ENCODE peak calls at places on chromosomes 11 and 22, in five cellular contexts. X, W, Q, L and O are unnamed samples.

GRCh38 chr11:19525714-19526113 is 186.9 kb upstream of the NAV2 start:
- DNase-seq in X (no peak), Q (no peak), L (peak), W (no peak), O (no peak)

GRCh38 chr11:18775492-18776292 is 15.9 kb downstream of the PTPN5 start:
- DNase-seq in W (no peak), X (no peak), L (peak), Q (peak), O (no peak)

GRCh38 chr11:30821438-30821965 is 235.3 kb upstream of the MPPED2 start:
- DNase-seq in L (no peak), X (no peak), W (no peak), Q (no peak), O (no peak)

GRCh38 chr11:89021339-89021738 is 44.4 kb downstream of the GRM5 start:
- DNase-seq in Q (no peak), L (no peak), W (no peak), X (no peak), O (no peak)

GRCh38 chr11:5992604-5993251 is 5.9 kb upstream of the OR52L1 start:
- DNase-seq in X (no peak), Q (no peak), L (no peak), W (no peak), O (no peak)

GRCh38 chr11:112613051-112613972 is 347.9 kb upstream of the NCAM1 start:
- DNase-seq in W (peak), X (no peak), L (peak), Q (no peak), O (peak)

GRCh38 chr11:17277024-17277584 is 565 bp downstream of the NUCB2 start:
- DNase-seq in Q (no peak), W (no peak), X (no peak), L (no peak), O (no peak)

GRCh38 chr22:35995772-35996171 is 32.9 kb downstream of the RBFOX2 start:
- DNase-seq in L (no peak), W (peak), X (peak), Q (peak), O (peak)

GRCh38 chr22:38782402-38783094 is 11.4 kb downstream of the DNAL4 start:
- DNase-seq in L (no peak), Q (no peak), W (no peak), X (no peak), O (no peak)

GRCh38 chr11:122852071-122852831 is 14.0 kb downstream of the CRTAM start:
- DNase-seq in L (no peak), W (no peak), X (no peak), Q (no peak), O (no peak)

GRCh38 chr11:68306636-68307035 is 5.8 kb upstream of the LRP5 start:
- DNase-seq in Q (no peak), L (no peak), W (no peak), X (no peak), O (no peak)

GRCh38 chr11:33869511-33870422 is 22.1 kb downstream of the LMO2 start:
- DNase-seq in L (peak), Q (peak), X (no peak), W (no peak), O (no peak)

GRCh38 chr11:90135016-90135415 is 553 bp downstream of the NAALAD2 start:
- DNase-seq in W (no peak), Q (no peak), L (no peak), X (no peak), O (no peak)

GRCh38 chr11:57513911-57514537 is 1.5 kb downstream of the SLC43A1 start:
- DNase-seq in W (no peak), X (no peak), L (no peak), Q (peak), O (no peak)

GRCh38 chr11:16997624-16998023 is 16.6 kb downstream of the PLEKHA7 start:
- DNase-seq in Q (peak), L (no peak), W (no peak), X (no peak), O (no peak)

GRCh38 chr11:19199037-19199436 is 2.7 kb downstream of the CSRP3 start:
- DNase-seq in X (no peak), L (no peak), Q (no peak), W (no peak), O (no peak)

GRCh38 chr11:44466531-44467179 is 98.8 kb upstream of the CD82 start:
- DNase-seq in Q (no peak), L (no peak), X (no peak), W (no peak), O (no peak)

GRCh38 chr11:84549221-84549620 is 1077.9 kb downstream of the DLG2 start:
- DNase-seq in X (no peak), L (no peak), Q (no peak), W (no peak), O (no peak)

GRCh38 chr11:96341237-96342130 is 1.5 kb downstream of the MAML2 start:
- DNase-seq in L (peak), W (no peak), Q (peak), X (no peak), O (no peak)

GRCh38 chr22:45323695-45324094 is 14.0 kb downstream of the FAM118A start:
- DNase-seq in L (no peak), W (no peak), X (no peak), Q (no peak), O (no peak)

GRCh38 chr22:23804781-23805291 is 18.1 kb downstream of the SMARCB1 start:
- DNase-seq in L (no peak), W (no peak), X (no peak), Q (no peak), O (no peak)

GRCh38 chr11:118265954-118266353 is 1.9 kb upstream of the MPZL2 start:
- DNase-seq in Q (peak), L (peak), W (no peak), X (no peak), O (no peak)

GRCh38 chr11:464316-464715 is 14.2 kb downstream of the PTDSS2 start:
- DNase-seq in W (no peak), Q (no peak), L (no peak), X (no peak), O (no peak)

GRCh38 chr11:102603091-102603490 is 22.0 kb downstream of the MMP20 start:
- DNase-seq in X (peak), W (no peak), L (no peak), Q (no peak), O (peak)

GRCh38 chr22:46057206-46057605 is 80.2 kb upstream of the WNT7B start:
- DNase-seq in Q (peak), X (no peak), W (no peak), L (no peak), O (no peak)

GRCh38 chr22:32534252-32535215 is 59.9 kb downstream of the FBXO7 start:
- DNase-seq in Q (peak), L (no peak), W (no peak), X (no peak), O (no peak)

GRCh38 chr11:75896843-75897419 is 81.9 kb downstream of the UVRAG start:
- DNase-seq in W (peak), X (peak), L (no peak), Q (no peak), O (peak)

GRCh38 chr22:29882716-29883044 is 294 bp upstream of the MTMR3 start:
- DNase-seq in Q (no peak), X (no peak), L (no peak), W (no peak), O (no peak)

GRCh38 chr11:60992842-60993409 is 21.4 kb downstream of the CD6 start:
- DNase-seq in Q (no peak), X (no peak), L (no peak), W (no peak), O (no peak)

GRCh38 chr11:77377734-77378133 is 76.2 kb upstream of the GDPD4 start:
- DNase-seq in L (no peak), Q (no peak), X (no peak), W (no peak), O (no peak)

GRCh38 chr11:63763506-63764200 is 4.9 kb downstream of the ZFTA start:
- DNase-seq in X (no peak), W (no peak), L (no peak), Q (peak), O (no peak)
- H3K4me3 ChIP-seq in X (no peak), W (no peak), L (no peak), Q (peak), O (peak)

GRCh38 chr11:32435511-32435946 is at the start of gene WT1:
- DNase-seq in L (no peak), Q (no peak), W (no peak), X (no peak), O (no peak)

GRCh38 chr11:32434116-32434386 is 1.3 kb downstream of the WT1 start:
- DNase-seq in X (no peak), L (no peak), Q (no peak), W (no peak), O (no peak)

GRCh38 chr11:32434387-32435151 is 770 bp downstream of the WT1 start:
- DNase-seq in Q (no peak), L (no peak), W (no peak), X (no peak), O (no peak)

GRCh38 chr11:32435947-32436750 is 810 bp upstream of the WT1 start:
- DNase-seq in W (no peak), L (no peak), Q (no peak), X (no peak), O (no peak)

GRCh38 chr11:32435152-32435480 is 223 bp downstream of the WT1 start:
- DNase-seq in Q (no peak), X (no peak), W (no peak), L (no peak), O (no peak)
- H3K4me3 ChIP-seq in Q (no peak), X (no peak), W (no peak), L (no peak), O (no peak)

DNA sequence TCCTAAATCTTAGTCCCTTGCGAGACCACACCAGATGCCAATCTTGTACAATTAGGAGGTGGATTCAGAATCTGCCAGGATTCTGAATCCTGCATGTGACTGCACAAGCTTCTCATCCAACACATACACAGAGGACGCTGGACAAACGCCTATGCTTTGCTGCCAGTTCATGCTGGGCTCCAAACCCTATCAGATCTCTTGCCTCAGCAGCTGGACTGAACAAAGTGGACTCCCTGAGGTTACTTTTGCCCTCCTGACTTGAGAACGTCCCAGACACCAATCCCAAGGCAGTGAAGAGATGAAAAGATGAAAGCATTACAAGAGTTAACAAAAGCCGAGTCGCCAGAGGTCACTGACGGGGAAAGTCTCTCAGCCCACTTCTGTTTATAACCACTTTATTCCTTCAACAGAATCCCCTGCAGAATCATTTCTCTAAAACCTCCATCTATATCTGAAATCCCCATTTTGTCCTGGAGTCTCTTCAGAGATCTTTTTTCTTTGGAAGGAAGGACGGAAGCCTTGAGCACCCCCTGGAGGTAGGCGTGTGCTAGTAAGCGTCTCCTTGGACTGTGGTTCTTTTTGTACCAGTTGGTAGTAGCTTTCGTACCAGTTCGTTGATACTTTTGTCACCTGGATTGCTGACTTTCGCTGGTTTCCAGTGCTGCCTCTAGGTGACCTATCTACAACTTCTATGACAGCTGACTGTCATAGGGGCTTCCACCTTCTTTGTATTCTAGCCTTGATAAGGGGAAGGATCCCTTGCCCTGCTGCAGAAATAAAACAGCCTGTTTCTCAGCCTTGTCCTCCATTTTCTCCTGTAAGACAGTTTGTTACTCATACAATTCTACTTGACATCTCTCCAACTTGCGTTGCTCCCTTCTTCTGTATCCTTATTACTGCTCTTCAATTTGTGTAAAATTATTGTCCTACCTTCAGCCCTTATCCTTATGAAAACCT is 26.1 kb upstream of the EED start:
- DNase-seq in W (peak), Q (peak), X (peak), L (peak), O (peak)
- H3K4me3 ChIP-seq in W (no peak), Q (peak), X (peak), L (no peak), O (no peak)

GRCh38 chr11:67269401-67270255 is 3.4 kb downstream of the GRK2 start:
- DNase-seq in X (no peak), W (no peak), Q (peak), L (no peak), O (no peak)

GRCh38 chr11:67268036-67268683 is 1.9 kb downstream of the GRK2 start:
- DNase-seq in W (no peak), Q (peak), X (no peak), L (no peak), O (no peak)

GRCh38 chr11:67267188-67268035 is 1.1 kb downstream of the GRK2 start:
- DNase-seq in X (no peak), W (no peak), L (peak), Q (peak), O (no peak)

GRCh38 chr11:67270256-67271211 is 4.3 kb downstream of the GRK2 start:
- DNase-seq in L (no peak), Q (peak), X (no peak), W (no peak), O (no peak)

DNA sequence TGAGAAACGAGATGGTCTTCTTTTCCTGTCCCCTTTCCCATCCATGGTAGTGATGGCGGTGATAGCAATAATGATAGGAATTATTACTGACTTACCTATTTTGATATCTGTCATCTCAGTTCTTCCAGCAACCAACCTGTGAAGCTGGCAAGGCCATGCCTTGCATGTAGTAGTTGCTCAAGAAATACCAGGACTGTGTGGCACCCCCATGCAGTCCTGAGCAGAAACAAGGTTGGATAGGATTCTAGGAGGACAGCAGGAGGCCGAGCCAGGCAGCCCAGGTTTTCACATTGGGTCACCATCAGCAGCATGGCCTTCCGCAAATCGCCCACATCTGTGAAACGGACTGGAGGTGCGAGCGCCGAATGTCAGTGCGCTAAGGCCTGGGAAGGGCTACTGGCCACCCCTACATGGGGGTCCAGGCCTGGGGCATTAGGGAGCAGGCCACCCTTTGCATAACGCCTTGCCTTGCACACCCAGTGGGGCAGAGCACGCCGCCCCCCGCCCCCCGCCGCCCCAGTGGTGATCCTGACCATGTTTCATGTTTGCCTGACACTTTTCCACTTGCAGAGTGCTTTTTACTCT is 2.5 kb downstream of the GRK2 start:
- DNase-seq in X (no peak), L (no peak), Q (no peak), W (no peak), O (no peak)
- H3K4me3 ChIP-seq in X (no peak), L (no peak), Q (no peak), W (no peak), O (no peak)

GRCh38 chr11:109957601-109958000 is 135.6 kb upstream of the ZC3H12C start:
- DNase-seq in X (no peak), W (no peak), Q (no peak), L (no peak), O (no peak)
- H3K4me3 ChIP-seq in X (no peak), W (no peak), Q (no peak), L (no peak), O (no peak)

GRCh38 chr11:130677486-130678153 is 229.2 kb downstream of the ADAMTS15 start:
- DNase-seq in W (peak), X (peak), Q (no peak), L (peak), O (peak)
- H3K4me3 ChIP-seq in W (no peak), X (no peak), Q (no peak), L (no peak), O (no peak)

DNA sequence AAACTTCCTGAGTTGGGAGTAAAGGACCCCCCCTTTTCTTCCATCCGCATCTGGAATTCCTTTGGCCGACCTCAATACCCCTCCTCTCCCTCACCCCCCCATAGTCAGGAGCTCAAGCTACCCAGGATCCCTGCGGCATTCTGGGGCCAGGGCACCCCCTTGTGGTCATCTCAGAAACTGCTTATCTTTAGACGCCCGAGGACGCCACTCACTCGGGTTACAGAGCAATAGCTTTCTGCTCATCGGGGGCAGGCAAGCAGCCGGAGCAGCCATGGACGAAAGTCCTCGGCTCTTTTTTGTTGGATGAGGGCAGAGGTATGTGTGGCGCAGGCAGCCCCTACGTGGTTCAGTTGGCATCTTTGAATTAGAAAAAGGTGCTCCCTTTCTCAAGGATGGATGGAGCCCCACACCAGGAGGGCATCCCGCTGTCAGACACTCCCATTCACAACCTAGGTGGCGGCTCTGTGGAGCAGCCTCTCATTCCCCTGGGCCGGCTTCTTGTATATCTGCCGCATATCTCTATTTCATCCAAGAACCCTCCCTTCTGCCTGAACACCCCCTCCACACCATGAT is 2.3 kb downstream of the C1QTNF5 start:
- DNase-seq in X (no peak), L (peak), Q (peak), W (peak), O (peak)
- H3K4me3 ChIP-seq in X (peak), L (no peak), Q (no peak), W (peak), O (peak)